ENCODE peak calls at places on chromosome 6, in nine cellular contexts. G is NCI-H1105; Y is left cardiac atrium; B is HCEC 1CT; X is stimulated activated CD4-positive, alpha-beta T cell treated with anti-CD3 and anti-CD28 coated beads, Interleukin-12 subunit alpha, Interleukin-12 subunit beta, amount 100 ng/mL, for 48 hours; H is A549; U is activated B cell treated with CpG ODN at 0.5 μM for 24 hours; J is H9; Z is cardiac fibroblast. M is an unnamed sample.

GRCh38 chr6:32082951-32083350 is 26.2 kb downstream of the TNXB start:
- DNase-seq in J (no peak), Z (peak), H (no peak), X (no peak), Y (peak), B (peak), U (no peak), G (no peak), M (no peak)

GRCh38 chr6:44969446-44970175 is 358.5 kb upstream of the RUNX2 start:
- DNase-seq in U (no peak), Z (peak), Y (no peak), X (no peak), H (no peak), G (no peak), B (peak), J (no peak), M (no peak)

GRCh38 chr6:6002005-6002808 is 4.5 kb downstream of the NRN1 start:
- DNase-seq in J (peak), H (no peak), X (no peak), Z (no peak), B (no peak), G (no peak), Y (no peak), U (no peak), M (no peak)

GRCh38 chr6:37628611-37629320 is 68.9 kb downstream of the MDGA1 start:
- DNase-seq in U (no peak), H (no peak), Z (peak), B (peak), Y (no peak), G (no peak), X (no peak), J (no peak), M (no peak)

GRCh38 chr6:142958343-142958742 is 13.4 kb upstream of the HIVEP2 start:
- DNase-seq in H (no peak), J (no peak), X (no peak), B (no peak), Y (no peak), U (no peak), G (no peak), Z (no peak), M (no peak)

GRCh38 chr6:26205625-26206574 is 118.7 kb downstream of the HFE start:
- DNase-seq in Y (no peak), B (peak), H (peak), X (no peak), U (no peak), Z (peak), J (no peak), G (no peak), M (no peak)

GRCh38 chr6:25925808-25926325 is 4.6 kb downstream of the SLC17A2 start:
- DNase-seq in B (no peak), X (no peak), G (no peak), Z (no peak), U (no peak), Y (no peak), H (no peak), J (no peak), M (no peak)

GRCh38 chr6:143755301-143755744 is 77.6 kb downstream of the PHACTR2 start:
- DNase-seq in H (peak), G (no peak), Z (peak), U (no peak), Y (peak), B (no peak), J (no peak), X (no peak), M (no peak)

GRCh38 chr6:56808871-56809359 is 146.0 kb upstream of the BEND6 start:
- DNase-seq in H (peak), G (no peak), B (peak), U (no peak), Y (no peak), X (no peak), Z (peak), J (no peak), M (no peak)